ENCODE peak calls at places on chromosomes 16 and 17, in nine cellular contexts. One of them, this sample, is unnamed. For H3K27me3 and H3K4me1, the result is how much of the 10 kb centered on the place peaks cover.

GRCh38 chr17:71821512-71821911 is 299.3 kb upstream of the SOX9 start:
- DNase-seq in GM23248: no peak
- DNase-seq in pancreas: no peak
- DNase-seq in neuronal stem cell: no peak
- DNase-seq in CD4-positive, CD25-positive, alpha-beta regulatory T cell: no peak
- DNase-seq in effector memory CD4-positive, alpha-beta T cell: no peak
- DNase-seq in ovary: no peak
- DNase-seq in tibial artery: no peak
- DNase-seq in spleen: no peak
- DNase-seq in this sample: no peak

GRCh38 chr16:30351586-30352419 is 3.3 kb downstream of the CD2BP2 start:
- DNase-seq in neuronal stem cell: no peak
- DNase-seq in tibial artery: peak
- DNase-seq in spleen: peak
- DNase-seq in pancreas: peak
- DNase-seq in GM23248: peak
- DNase-seq in ovary: peak
- DNase-seq in CD4-positive, CD25-positive, alpha-beta regulatory T cell: no peak
- DNase-seq in effector memory CD4-positive, alpha-beta T cell: no peak
- DNase-seq in this sample: peak

GRCh38 chr16:87877942-87878507 is 8.7 kb upstream of the SLC7A5 start:
- DNase-seq in tibial artery: no peak
- DNase-seq in GM23248: peak
- DNase-seq in ovary: no peak
- DNase-seq in CD4-positive, CD25-positive, alpha-beta regulatory T cell: no peak
- DNase-seq in neuronal stem cell: no peak
- DNase-seq in spleen: no peak
- DNase-seq in effector memory CD4-positive, alpha-beta T cell: no peak
- DNase-seq in pancreas: peak
- DNase-seq in this sample: no peak

GRCh38 chr17:4249452-4250029 is 14.2 kb downstream of the ANKFY1 start:
- DNase-seq in pancreas: no peak
- DNase-seq in neuronal stem cell: peak
- DNase-seq in GM23248: peak
- DNase-seq in tibial artery: no peak
- DNase-seq in spleen: no peak
- DNase-seq in CD4-positive, CD25-positive, alpha-beta regulatory T cell: peak
- DNase-seq in effector memory CD4-positive, alpha-beta T cell: no peak
- DNase-seq in ovary: no peak
- DNase-seq in this sample: peak

GRCh38 chr17:59760164-59760563 is 52.7 kb downstream of the VMP1 start:
- DNase-seq in effector memory CD4-positive, alpha-beta T cell: no peak
- DNase-seq in CD4-positive, CD25-positive, alpha-beta regulatory T cell: no peak
- DNase-seq in pancreas: no peak
- DNase-seq in GM23248: no peak
- DNase-seq in tibial artery: no peak
- DNase-seq in neuronal stem cell: no peak
- DNase-seq in spleen: no peak
- DNase-seq in ovary: no peak
- DNase-seq in this sample: no peak

GRCh38 chr16:84907575-84907974 is 87.8 kb downstream of the CRISPLD2 start:
- DNase-seq in effector memory CD4-positive, alpha-beta T cell: no peak
- DNase-seq in spleen: no peak
- DNase-seq in GM23248: no peak
- DNase-seq in neuronal stem cell: no peak
- DNase-seq in pancreas: no peak
- DNase-seq in CD4-positive, CD25-positive, alpha-beta regulatory T cell: no peak
- DNase-seq in ovary: peak
- DNase-seq in tibial artery: peak
- DNase-seq in this sample: peak

GRCh38 chr16:24991349-24991748 is 23.8 kb downstream of the ARHGAP17 start:
- DNase-seq in pancreas: no peak
- DNase-seq in effector memory CD4-positive, alpha-beta T cell: no peak
- DNase-seq in tibial artery: no peak
- DNase-seq in CD4-positive, CD25-positive, alpha-beta regulatory T cell: no peak
- DNase-seq in ovary: no peak
- DNase-seq in neuronal stem cell: no peak
- DNase-seq in GM23248: no peak
- DNase-seq in spleen: no peak
- DNase-seq in this sample: no peak

GRCh38 chr17:17063546-17064122 is 21.4 kb downstream of the MPRIP start:
- DNase-seq in pancreas: peak
- DNase-seq in GM23248: no peak
- DNase-seq in effector memory CD4-positive, alpha-beta T cell: peak
- DNase-seq in tibial artery: peak
- DNase-seq in CD4-positive, CD25-positive, alpha-beta regulatory T cell: no peak
- DNase-seq in neuronal stem cell: no peak
- DNase-seq in ovary: no peak
- DNase-seq in spleen: peak
- DNase-seq in this sample: peak

GRCh38 chr17:34578016-34578415 is 1.4 kb upstream of the TMEM132E start:
- DNase-seq in GM23248: no peak
- DNase-seq in pancreas: no peak
- DNase-seq in spleen: no peak
- DNase-seq in CD4-positive, CD25-positive, alpha-beta regulatory T cell: no peak
- DNase-seq in tibial artery: no peak
- DNase-seq in effector memory CD4-positive, alpha-beta T cell: no peak
- DNase-seq in ovary: no peak
- DNase-seq in neuronal stem cell: no peak
- DNase-seq in this sample: peak

GRCh38 chr17:34580685-34581445 is 1.5 kb downstream of the TMEM132E start:
- DNase-seq in effector memory CD4-positive, alpha-beta T cell: no peak
- DNase-seq in tibial artery: no peak
- DNase-seq in spleen: no peak
- DNase-seq in ovary: no peak
- DNase-seq in pancreas: peak
- DNase-seq in neuronal stem cell: no peak
- DNase-seq in CD4-positive, CD25-positive, alpha-beta regulatory T cell: no peak
- DNase-seq in GM23248: peak
- DNase-seq in this sample: peak

GRCh38 chr17:34579017-34579946 is at the start of gene TMEM132E:
- DNase-seq in effector memory CD4-positive, alpha-beta T cell: no peak
- DNase-seq in neuronal stem cell: peak
- DNase-seq in ovary: peak
- DNase-seq in pancreas: peak
- DNase-seq in tibial artery: no peak
- DNase-seq in spleen: no peak
- DNase-seq in GM23248: peak
- DNase-seq in CD4-positive, CD25-positive, alpha-beta regulatory T cell: no peak
- DNase-seq in this sample: peak

GRCh38 chr17:34579979-34580684 is 750 bp downstream of the TMEM132E start:
- DNase-seq in spleen: no peak
- DNase-seq in tibial artery: no peak
- DNase-seq in pancreas: peak
- DNase-seq in effector memory CD4-positive, alpha-beta T cell: no peak
- DNase-seq in GM23248: peak
- DNase-seq in ovary: no peak
- DNase-seq in neuronal stem cell: no peak
- DNase-seq in CD4-positive, CD25-positive, alpha-beta regulatory T cell: no peak
- DNase-seq in this sample: peak

GRCh38 chr17:34578656-34579016 is 746 bp upstream of the TMEM132E start:
- DNase-seq in spleen: no peak
- DNase-seq in tibial artery: no peak
- DNase-seq in CD4-positive, CD25-positive, alpha-beta regulatory T cell: no peak
- DNase-seq in ovary: no peak
- DNase-seq in neuronal stem cell: no peak
- DNase-seq in effector memory CD4-positive, alpha-beta T cell: no peak
- DNase-seq in GM23248: no peak
- DNase-seq in pancreas: no peak
- DNase-seq in this sample: peak
- H3K27me3 ChIP-seq in spleen: half or more
- H3K27me3 ChIP-seq in tibial artery: under half
- H3K27me3 ChIP-seq in CD4-positive, CD25-positive, alpha-beta regulatory T cell: under half
- H3K27me3 ChIP-seq in ovary: under half
- H3K27me3 ChIP-seq in neuronal stem cell: half or more
- H3K27me3 ChIP-seq in effector memory CD4-positive, alpha-beta T cell: half or more
- H3K27me3 ChIP-seq in GM23248: half or more
- H3K27me3 ChIP-seq in pancreas: under half
- H3K27me3 ChIP-seq in this sample: half or more

GRCh38 chr17:78387982-78388941 is 9.8 kb downstream of the PGS1 start:
- DNase-seq in effector memory CD4-positive, alpha-beta T cell: no peak
- DNase-seq in neuronal stem cell: no peak
- DNase-seq in GM23248: no peak
- DNase-seq in spleen: no peak
- DNase-seq in ovary: no peak
- DNase-seq in CD4-positive, CD25-positive, alpha-beta regulatory T cell: no peak
- DNase-seq in pancreas: peak
- DNase-seq in tibial artery: no peak
- DNase-seq in this sample: peak

GRCh38 chr17:78381601-78382168 is 3.2 kb downstream of the PGS1 start:
- DNase-seq in pancreas: no peak
- DNase-seq in effector memory CD4-positive, alpha-beta T cell: peak
- DNase-seq in CD4-positive, CD25-positive, alpha-beta regulatory T cell: peak
- DNase-seq in tibial artery: no peak
- DNase-seq in ovary: no peak
- DNase-seq in neuronal stem cell: no peak
- DNase-seq in GM23248: peak
- DNase-seq in spleen: no peak
- DNase-seq in this sample: peak

GRCh38 chr17:78383725-78384471 is 5.4 kb downstream of the PGS1 start:
- DNase-seq in spleen: peak
- DNase-seq in neuronal stem cell: no peak
- DNase-seq in ovary: peak
- DNase-seq in effector memory CD4-positive, alpha-beta T cell: no peak
- DNase-seq in GM23248: peak
- DNase-seq in tibial artery: peak
- DNase-seq in CD4-positive, CD25-positive, alpha-beta regulatory T cell: no peak
- DNase-seq in pancreas: no peak
- DNase-seq in this sample: peak

GRCh38 chr17:78380370-78380769 is 1.9 kb downstream of the PGS1 start:
- DNase-seq in pancreas: no peak
- DNase-seq in CD4-positive, CD25-positive, alpha-beta regulatory T cell: peak
- DNase-seq in ovary: no peak
- DNase-seq in spleen: no peak
- DNase-seq in effector memory CD4-positive, alpha-beta T cell: no peak
- DNase-seq in tibial artery: no peak
- DNase-seq in neuronal stem cell: no peak
- DNase-seq in GM23248: no peak
- DNase-seq in this sample: no peak

DNA sequence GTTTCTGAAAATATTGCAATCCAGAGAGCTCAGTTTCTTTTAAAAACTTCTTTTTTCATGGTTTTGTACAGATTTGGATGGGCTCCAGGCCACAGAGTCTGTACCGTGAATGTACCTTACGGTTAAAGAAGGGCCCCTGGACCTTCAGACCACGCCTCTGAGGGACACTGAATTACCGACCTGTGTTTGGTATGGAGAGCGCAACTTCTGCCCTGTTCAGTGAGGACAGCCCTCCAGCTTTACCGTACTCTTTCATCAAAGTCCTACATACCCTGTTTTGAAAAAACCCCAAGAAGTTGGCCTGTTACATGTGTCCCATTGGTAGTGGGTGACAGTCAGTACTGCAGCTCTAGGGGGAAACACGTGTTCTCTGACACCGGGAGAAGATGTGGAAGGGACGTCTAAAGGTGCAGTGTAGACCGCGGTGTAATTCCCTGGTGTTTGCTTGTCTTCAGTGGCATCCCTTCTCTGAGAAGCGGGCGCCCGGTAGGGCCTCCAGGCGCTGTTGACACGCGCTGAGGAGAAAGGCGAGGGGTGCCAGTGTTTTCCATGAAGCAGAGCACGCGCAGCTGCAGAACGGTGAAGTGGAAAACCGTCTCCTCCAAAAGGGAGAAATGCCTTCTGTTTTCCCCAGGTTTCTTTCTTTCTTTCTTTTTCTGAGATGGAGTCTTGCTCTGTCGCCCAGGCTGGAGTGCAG is 6.2 kb downstream of the PGS1 start:
- DNase-seq in pancreas: no peak
- DNase-seq in tibial artery: no peak
- DNase-seq in spleen: no peak
- DNase-seq in neuronal stem cell: no peak
- DNase-seq in GM23248: no peak
- DNase-seq in CD4-positive, CD25-positive, alpha-beta regulatory T cell: no peak
- DNase-seq in ovary: no peak
- DNase-seq in effector memory CD4-positive, alpha-beta T cell: no peak
- DNase-seq in this sample: peak
- H3K4me1 ChIP-seq in pancreas: under half
- H3K4me1 ChIP-seq in tibial artery: under half
- H3K4me1 ChIP-seq in spleen: half or more
- H3K4me1 ChIP-seq in neuronal stem cell: under half
- H3K4me1 ChIP-seq in GM23248: half or more
- H3K4me1 ChIP-seq in CD4-positive, CD25-positive, alpha-beta regulatory T cell: half or more
- H3K4me1 ChIP-seq in ovary: under half
- H3K4me1 ChIP-seq in effector memory CD4-positive, alpha-beta T cell: half or more
- H3K4me1 ChIP-seq in this sample: half or more

DNA sequence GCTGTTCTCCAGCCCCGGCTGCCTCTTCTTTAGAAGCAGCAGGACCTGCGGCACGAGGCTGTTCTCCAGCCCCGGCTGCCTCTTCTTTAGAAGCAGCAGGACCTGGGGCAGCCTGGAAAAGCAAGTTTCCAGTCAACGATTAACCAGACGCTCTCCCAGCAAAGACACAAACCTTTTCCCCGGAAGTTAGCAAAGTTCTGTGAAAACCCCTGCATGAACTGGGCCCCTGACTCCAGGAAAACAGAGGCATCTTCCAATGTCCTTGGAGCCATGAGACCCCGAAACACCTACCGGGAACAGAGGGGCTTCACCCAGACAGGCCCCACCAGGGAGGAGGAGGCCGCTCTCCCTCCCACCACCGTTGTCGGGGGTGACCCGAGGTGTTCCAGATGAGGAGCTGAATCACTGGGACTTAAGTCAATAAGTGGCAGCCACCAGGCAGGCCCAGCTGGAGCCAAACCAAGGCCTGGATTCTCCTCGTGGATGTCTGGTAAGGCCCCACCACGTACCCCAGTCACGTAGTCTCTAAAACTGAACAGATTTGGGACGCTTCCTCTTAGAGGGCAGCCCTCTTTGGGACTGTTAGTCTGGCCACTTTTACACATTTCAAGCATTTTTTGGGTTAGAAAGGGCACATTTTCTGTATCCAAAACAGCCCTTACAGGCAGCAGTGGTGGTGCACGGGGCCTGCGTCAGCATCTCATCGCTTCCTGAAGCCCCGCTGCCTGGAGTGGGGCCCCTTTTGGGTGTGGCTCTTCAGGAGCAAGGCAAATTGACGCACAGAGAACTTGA is at the start of gene RPH3AL:
- DNase-seq in CD4-positive, CD25-positive, alpha-beta regulatory T cell: no peak
- DNase-seq in pancreas: peak
- DNase-seq in GM23248: peak
- DNase-seq in effector memory CD4-positive, alpha-beta T cell: no peak
- DNase-seq in neuronal stem cell: peak
- DNase-seq in tibial artery: no peak
- DNase-seq in ovary: peak
- DNase-seq in spleen: no peak
- DNase-seq in this sample: peak
- H3K27me3 ChIP-seq in CD4-positive, CD25-positive, alpha-beta regulatory T cell: under half
- H3K27me3 ChIP-seq in pancreas: under half
- H3K27me3 ChIP-seq in GM23248: under half
- H3K27me3 ChIP-seq in effector memory CD4-positive, alpha-beta T cell: under half
- H3K27me3 ChIP-seq in neuronal stem cell: under half
- H3K27me3 ChIP-seq in tibial artery: under half
- H3K27me3 ChIP-seq in ovary: under half
- H3K27me3 ChIP-seq in spleen: under half
- H3K27me3 ChIP-seq in this sample: under half

GRCh38 chr16:734981-735881 is 5.6 kb downstream of the CIAO3 start:
- DNase-seq in tibial artery: peak
- DNase-seq in effector memory CD4-positive, alpha-beta T cell: no peak
- DNase-seq in CD4-positive, CD25-positive, alpha-beta regulatory T cell: no peak
- DNase-seq in ovary: no peak
- DNase-seq in pancreas: peak
- DNase-seq in spleen: peak
- DNase-seq in neuronal stem cell: no peak
- DNase-seq in GM23248: no peak
- DNase-seq in this sample: no peak
- H3K4me1 ChIP-seq in tibial artery: under half
- H3K4me1 ChIP-seq in effector memory CD4-positive, alpha-beta T cell: under half
- H3K4me1 ChIP-seq in CD4-positive, CD25-positive, alpha-beta regulatory T cell: under half
- H3K4me1 ChIP-seq in ovary: under half
- H3K4me1 ChIP-seq in pancreas: under half
- H3K4me1 ChIP-seq in spleen: under half
- H3K4me1 ChIP-seq in neuronal stem cell: under half
- H3K4me1 ChIP-seq in GM23248: under half
- H3K4me1 ChIP-seq in this sample: under half

GRCh38 chr16:1081734-1082265 is 9.3 kb downstream of the SSTR5 start:
- DNase-seq in spleen: no peak
- DNase-seq in neuronal stem cell: no peak
- DNase-seq in tibial artery: no peak
- DNase-seq in CD4-positive, CD25-positive, alpha-beta regulatory T cell: no peak
- DNase-seq in GM23248: no peak
- DNase-seq in pancreas: no peak
- DNase-seq in effector memory CD4-positive, alpha-beta T cell: no peak
- DNase-seq in ovary: no peak
- DNase-seq in this sample: no peak
- H3K27me3 ChIP-seq in spleen: half or more
- H3K27me3 ChIP-seq in neuronal stem cell: under half
- H3K27me3 ChIP-seq in tibial artery: under half
- H3K27me3 ChIP-seq in CD4-positive, CD25-positive, alpha-beta regulatory T cell: under half
- H3K27me3 ChIP-seq in GM23248: under half
- H3K27me3 ChIP-seq in pancreas: under half
- H3K27me3 ChIP-seq in effector memory CD4-positive, alpha-beta T cell: under half
- H3K27me3 ChIP-seq in ovary: under half
- H3K27me3 ChIP-seq in this sample: under half

This sample was measured in osteoblast.